ENCODE peak calls at places on chromosomes 1 and 21, in seven cellular contexts. M is stomach, N is breast epithelium, B is heart left ventricle, T is Peyer's patch, U is adrenal gland, W is K562. H is an unnamed sample. For H3K4me1, the result is how much of the 10 kb centered on the place peaks cover.

GRCh38 chr1:159120317-159120716 is 43.8 kb upstream of the AIM2 start:
- DNase-seq in M (no peak), N (no peak), B (no peak), T (no peak), U (no peak), W (no peak), H (no peak)

GRCh38 chr1:108316545-108316944 is 72.7 kb upstream of the NBPF4 start:
- DNase-seq in M (no peak), N (no peak), B (no peak), T (no peak), U (no peak), W (no peak), H (no peak)

GRCh38 chr1:67679691-67680090 is 5.3 kb upstream of the GADD45A start:
- DNase-seq in M (no peak), N (no peak), B (no peak), T (no peak), U (no peak), W (no peak), H (no peak)

GRCh38 chr1:154141240-154141639 is 13.6 kb downstream of the NUP210L start:
- DNase-seq in M (no peak), N (peak), B (no peak), T (no peak), U (no peak), W (no peak), H (peak)

GRCh38 chr1:40663324-40664166 is 1.9 kb downstream of the RIMS3 start:
- DNase-seq in M (no peak), N (no peak), B (no peak), T (no peak), U (no peak), W (no peak), H (no peak)

GRCh38 chr1:25695991-25696330 is 79.4 kb downstream of the MAN1C1 start:
- DNase-seq in M (no peak), N (no peak), B (peak), T (no peak), U (peak), W (no peak), H (no peak)

GRCh38 chr1:29845910-29846309 is 609.6 kb downstream of the PTPRU start:
- DNase-seq in M (no peak), N (no peak), B (no peak), T (no peak), U (no peak), W (no peak), H (no peak)

GRCh38 chr1:231233735-231234417 is 7.1 kb upstream of the GNPAT start:
- DNase-seq in M (peak), N (no peak), B (no peak), T (no peak), U (peak), W (no peak), H (no peak)

GRCh38 chr1:237859014-237859413 is 31.7 kb downstream of the ZP4 start:
- DNase-seq in M (no peak), N (no peak), B (no peak), T (no peak), U (no peak), W (no peak), H (no peak)

GRCh38 chr1:42319871-42320484 is 15.1 kb downstream of the FOXJ3 start:
- DNase-seq in M (no peak), N (no peak), B (no peak), T (peak), U (no peak), W (peak), H (no peak)

GRCh38 chr1:9115656-9116205 is 13.2 kb downstream of the GPR157 start:
- DNase-seq in M (no peak), N (no peak), B (no peak), T (no peak), U (no peak), W (no peak), H (no peak)

GRCh38 chr1:77016371-77016770 is 149.1 kb downstream of the ST6GALNAC5 start:
- DNase-seq in M (no peak), N (no peak), B (no peak), T (no peak), U (no peak), W (no peak), H (no peak)

GRCh38 chr1:17771014-17771413 is 15.9 kb downstream of the ACTL8 start:
- DNase-seq in M (no peak), N (no peak), B (no peak), T (no peak), U (no peak), W (no peak), H (no peak)

GRCh38 chr1:26127235-26128163 is 15.9 kb downstream of the PDIK1L start:
- DNase-seq in M (no peak), N (no peak), B (no peak), T (no peak), U (no peak), W (peak), H (no peak)

GRCh38 chr1:201508809-201509208 is 1.9 kb upstream of the CSRP1 start:
- DNase-seq in M (no peak), N (peak), B (no peak), T (no peak), U (no peak), W (no peak), H (no peak)

GRCh38 chr1:201511925-201512539 is 5.1 kb upstream of the CSRP1 start:
- DNase-seq in M (peak), N (peak), B (peak), T (peak), U (peak), W (peak), H (no peak)

GRCh38 chr1:201511396-201511795 is 4.5 kb upstream of the CSRP1 start:
- DNase-seq in M (no peak), N (no peak), B (no peak), T (no peak), U (no peak), W (no peak), H (no peak)

GRCh38 chr1:201510734-201511133 is 3.8 kb upstream of the CSRP1 start:
- DNase-seq in M (no peak), N (no peak), B (no peak), T (no peak), U (no peak), W (no peak), H (no peak)

GRCh38 chr1:201509601-201510374 is 2.9 kb upstream of the CSRP1 start:
- DNase-seq in M (no peak), N (no peak), B (no peak), T (no peak), U (no peak), W (no peak), H (no peak)
- H3K4me1 ChIP-seq in M (under half), N (under half), B (under half), T (under half), U (under half), W (under half), H (under half)

GRCh38 chr1:148389027-148389339 is 94.1 kb downstream of the PPIAL4G start:
- DNase-seq in M (no peak), N (no peak), B (no peak), T (no peak), U (no peak), W (no peak), H (no peak)
- TF ChIP-seq POLR2A in M (no peak), N (no peak), B (no peak), T (no peak), U (no peak), W (no peak), H (no peak)

GRCh38 chr21:21297211-21297610 is 299.0 kb downstream of the NCAM2 start:
- DNase-seq in M (no peak), N (no peak), B (no peak), T (no peak), U (no peak), W (no peak), H (no peak)
- H3K4me3 ChIP-seq in M (no peak), N (no peak), B (no peak), T (no peak), U (no peak), W (no peak), H (no peak)

DNA sequence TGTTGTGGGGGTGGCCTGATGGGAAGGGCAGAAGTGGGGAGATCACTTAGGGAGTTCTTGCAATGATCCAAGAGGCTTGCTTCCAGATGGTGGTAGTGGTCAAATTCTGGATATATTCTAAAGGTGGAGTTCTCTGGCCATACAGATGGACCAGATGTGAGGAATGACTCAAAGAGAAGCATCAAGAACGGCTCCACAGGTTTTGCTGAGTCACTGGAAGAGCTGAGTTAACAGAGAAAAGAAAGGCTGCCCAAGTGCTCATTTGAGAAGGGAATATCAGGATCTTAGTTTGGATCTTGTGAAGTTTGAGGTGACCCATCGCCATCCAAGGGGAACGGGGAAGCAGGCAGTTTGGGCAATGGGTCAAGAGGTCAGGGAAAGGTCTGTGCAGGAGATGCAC is 192.9 kb upstream of the GALNT2 start:
- DNase-seq in M (no peak), N (no peak), B (no peak), T (no peak), U (no peak), W (peak), H (no peak)
- H3K4me1 ChIP-seq in M (under half), N (under half), B (under half), T (under half), U (under half), W (under half), H (under half)

DNA sequence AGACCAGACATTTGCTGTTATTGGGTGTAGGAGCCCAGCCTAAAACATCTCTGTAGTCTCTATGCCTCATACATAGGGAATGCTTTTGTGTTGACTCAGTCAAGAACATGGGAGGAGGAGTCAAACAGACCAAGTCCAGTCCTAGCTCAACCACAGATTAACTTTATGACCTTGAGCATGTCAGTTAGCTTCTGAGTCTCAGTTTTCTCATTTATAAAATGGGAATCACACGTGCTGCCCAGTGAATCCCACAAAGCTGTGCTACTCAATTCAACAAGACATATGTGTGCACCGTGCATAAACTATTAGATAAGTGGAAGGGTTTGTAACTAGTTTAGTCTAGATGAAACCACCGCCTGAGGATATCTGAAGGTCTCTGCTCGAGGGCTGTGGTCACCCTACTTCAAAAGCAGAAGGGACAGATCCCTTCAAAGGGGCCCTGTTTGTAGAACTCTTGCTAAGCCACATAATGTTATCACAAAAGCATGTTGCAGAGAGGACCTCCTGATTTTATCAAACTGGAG is 109.5 kb upstream of the NFIA start:
- DNase-seq in M (no peak), N (no peak), B (no peak), T (no peak), U (no peak), W (peak), H (no peak)
- TF ChIP-seq POLR2A in M (no peak), N (no peak), B (no peak), T (no peak), U (no peak), W (no peak), H (no peak)